ENCODE peak calls at places on chromosomes 3 and 15, in four cellular contexts. One of them, this sample, is unnamed.

GRCh38 chr3:186613637-186614265 is 891 bp downstream of the AHSG start:
- DNase-seq in gastrocnemius medialis: no peak
- DNase-seq in ovary: no peak
- DNase-seq in breast epithelium: no peak
- DNase-seq in this sample: no peak

GRCh38 chr3:184604039-184604955 is 42.7 kb downstream of the EPHB3 start:
- DNase-seq in gastrocnemius medialis: no peak
- DNase-seq in ovary: peak; percentile 75
- DNase-seq in breast epithelium: no peak
- DNase-seq in this sample: peak; percentile 46

GRCh38 chr3:140470962-140471361 is 206.9 kb upstream of the TRIM42 start:
- DNase-seq in gastrocnemius medialis: no peak
- DNase-seq in ovary: no peak
- DNase-seq in breast epithelium: no peak
- DNase-seq in this sample: no peak

GRCh38 chr3:154364849-154365248 is 40.6 kb upstream of the DHX36 start:
- DNase-seq in gastrocnemius medialis: no peak
- DNase-seq in ovary: no peak
- DNase-seq in breast epithelium: no peak
- DNase-seq in this sample: no peak

GRCh38 chr3:112653209-112653871 is 12.4 kb upstream of the CCDC80 start:
- DNase-seq in gastrocnemius medialis: no peak
- DNase-seq in ovary: no peak
- DNase-seq in breast epithelium: no peak
- DNase-seq in this sample: no peak

GRCh38 chr3:22969276-22969675 is 233.9 kb upstream of the UBE2E2 start:
- DNase-seq in gastrocnemius medialis: no peak
- DNase-seq in ovary: no peak
- DNase-seq in breast epithelium: no peak
- DNase-seq in this sample: no peak

GRCh38 chr15:66390670-66391069 is 4.0 kb downstream of the MAP2K1 start:
- DNase-seq in gastrocnemius medialis: no peak
- DNase-seq in ovary: no peak
- DNase-seq in breast epithelium: no peak
- DNase-seq in this sample: no peak

GRCh38 chr15:73897441-73898261 is 24.3 kb downstream of the TBC1D21 start:
- DNase-seq in gastrocnemius medialis: no peak
- DNase-seq in ovary: no peak
- DNase-seq in breast epithelium: no peak
- DNase-seq in this sample: peak; percentile 30

GRCh38 chr15:38332711-38333110 is 80.1 kb downstream of the SPRED1 start:
- DNase-seq in gastrocnemius medialis: no peak
- DNase-seq in ovary: no peak
- DNase-seq in breast epithelium: no peak
- DNase-seq in this sample: no peak

GRCh38 chr3:11589706-11590105 is 54.0 kb downstream of the VGLL4 start:
- DNase-seq in gastrocnemius medialis: no peak
- DNase-seq in ovary: no peak
- DNase-seq in breast epithelium: no peak
- DNase-seq in this sample: no peak

GRCh38 chr3:2898591-2899353 is 211.4 kb downstream of the IL5RA start:
- DNase-seq in gastrocnemius medialis: no peak
- DNase-seq in ovary: no peak
- DNase-seq in breast epithelium: no peak
- DNase-seq in this sample: no peak

GRCh38 chr3:182969277-182969676 is 11.1 kb downstream of the DCUN1D1 start:
- DNase-seq in gastrocnemius medialis: no peak
- DNase-seq in ovary: no peak
- DNase-seq in breast epithelium: no peak
- DNase-seq in this sample: no peak

GRCh38 chr3:182964179-182964578 is 16.2 kb downstream of the DCUN1D1 start:
- DNase-seq in gastrocnemius medialis: no peak
- DNase-seq in ovary: no peak
- DNase-seq in breast epithelium: no peak
- DNase-seq in this sample: no peak

GRCh38 chr3:182967218-182968204 is 12.8 kb downstream of the DCUN1D1 start:
- DNase-seq in gastrocnemius medialis: no peak
- DNase-seq in ovary: no peak
- DNase-seq in breast epithelium: no peak
- DNase-seq in this sample: no peak

GRCh38 chr3:182962162-182962561 is 18.2 kb downstream of the DCUN1D1 start:
- DNase-seq in gastrocnemius medialis: peak; percentile 71
- DNase-seq in ovary: peak; percentile 36
- DNase-seq in breast epithelium: no peak
- DNase-seq in this sample: peak; percentile 39

GRCh38 chr3:182965861-182966366 is 14.4 kb downstream of the DCUN1D1 start:
- DNase-seq in gastrocnemius medialis: no peak
- DNase-seq in ovary: no peak
- DNase-seq in breast epithelium: no peak
- DNase-seq in this sample: no peak
- H3K4me1 ChIP-seq in gastrocnemius medialis: peaks cover 69% of the 10 kb centered on the region
- H3K4me1 ChIP-seq in ovary: peaks cover 4% of the 10 kb centered on the region
- H3K4me1 ChIP-seq in breast epithelium: no peaks in the 10 kb centered on the region
- H3K4me1 ChIP-seq in this sample: peaks cover 31% of the 10 kb centered on the region

GRCh38 chr15:51756482-51756881 is 5.1 kb downstream of the TMOD2 start:
- DNase-seq in gastrocnemius medialis: no peak
- DNase-seq in ovary: no peak
- DNase-seq in breast epithelium: no peak
- DNase-seq in this sample: no peak
- H3K4me1 ChIP-seq in gastrocnemius medialis: peaks cover 10% of the 10 kb centered on the region
- H3K4me1 ChIP-seq in ovary: peaks cover 5% of the 10 kb centered on the region
- H3K4me1 ChIP-seq in breast epithelium: no peaks in the 10 kb centered on the region
- H3K4me1 ChIP-seq in this sample: peaks cover 8% of the 10 kb centered on the region

GRCh38 chr15:98785796-98786581 is 137.7 kb downstream of the IGF1R start:
- DNase-seq in gastrocnemius medialis: no peak
- DNase-seq in ovary: no peak
- DNase-seq in breast epithelium: no peak
- DNase-seq in this sample: peak; percentile 49
- H3K4me1 ChIP-seq in gastrocnemius medialis: peaks cover 26% of the 10 kb centered on the region
- H3K4me1 ChIP-seq in ovary: peaks cover 9% of the 10 kb centered on the region
- H3K4me1 ChIP-seq in breast epithelium: no peaks in the 10 kb centered on the region
- H3K4me1 ChIP-seq in this sample: peaks cover 56% of the 10 kb centered on the region

DNA sequence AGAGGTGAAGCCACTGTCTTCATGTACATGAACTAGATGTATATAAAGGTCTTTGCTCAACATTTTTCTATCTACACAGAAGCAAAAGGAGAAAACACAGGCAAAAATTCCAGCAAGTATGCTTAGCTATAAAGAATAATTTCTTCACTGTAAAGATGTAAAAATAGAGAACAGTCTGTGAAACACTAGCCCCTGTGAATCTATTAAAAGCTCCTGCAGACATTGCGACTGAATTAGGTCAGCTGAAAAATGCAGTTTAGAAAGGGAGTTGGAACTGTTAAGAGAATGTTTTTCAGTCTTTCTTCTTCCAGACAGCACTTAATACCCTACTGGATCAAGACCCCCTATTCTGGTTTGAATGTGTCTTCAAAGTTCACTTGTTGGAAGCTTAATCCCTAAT is 291.5 kb downstream of the KBTBD8 start:
- DNase-seq in gastrocnemius medialis: no peak
- DNase-seq in ovary: no peak
- DNase-seq in breast epithelium: no peak
- DNase-seq in this sample: no peak
- H3K4me1 ChIP-seq in gastrocnemius medialis: peaks cover 15% of the 10 kb centered on the region
- H3K4me1 ChIP-seq in ovary: no peaks in the 10 kb centered on the region
- H3K4me1 ChIP-seq in breast epithelium: no peaks in the 10 kb centered on the region
- H3K4me1 ChIP-seq in this sample: no peaks in the 10 kb centered on the region

DNA sequence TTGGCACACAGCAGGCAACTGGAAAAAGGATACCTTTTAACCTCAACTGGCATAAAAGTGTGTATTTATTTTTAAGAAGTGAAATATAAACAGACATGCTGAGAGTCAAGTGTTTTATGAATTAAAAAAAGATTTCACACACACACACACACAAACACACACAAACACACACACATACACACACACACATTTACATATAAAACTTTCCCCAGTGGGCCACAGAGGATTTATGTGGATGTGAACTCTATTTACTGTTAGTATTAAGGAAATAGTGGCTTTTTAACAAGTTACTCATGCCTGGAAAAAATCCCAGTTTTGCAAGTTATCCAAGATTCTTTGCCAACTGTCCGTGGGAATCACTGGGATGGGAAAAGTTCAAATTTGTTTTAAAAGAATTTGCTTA is 725.9 kb upstream of the NR2F2 start:
- DNase-seq in gastrocnemius medialis: no peak
- DNase-seq in ovary: peak; percentile 31
- DNase-seq in breast epithelium: no peak
- DNase-seq in this sample: no peak
- H3K4me1 ChIP-seq in gastrocnemius medialis: peaks cover 8% of the 10 kb centered on the region
- H3K4me1 ChIP-seq in ovary: no peaks in the 10 kb centered on the region
- H3K4me1 ChIP-seq in breast epithelium: no peaks in the 10 kb centered on the region
- H3K4me1 ChIP-seq in this sample: no peaks in the 10 kb centered on the region

DNA sequence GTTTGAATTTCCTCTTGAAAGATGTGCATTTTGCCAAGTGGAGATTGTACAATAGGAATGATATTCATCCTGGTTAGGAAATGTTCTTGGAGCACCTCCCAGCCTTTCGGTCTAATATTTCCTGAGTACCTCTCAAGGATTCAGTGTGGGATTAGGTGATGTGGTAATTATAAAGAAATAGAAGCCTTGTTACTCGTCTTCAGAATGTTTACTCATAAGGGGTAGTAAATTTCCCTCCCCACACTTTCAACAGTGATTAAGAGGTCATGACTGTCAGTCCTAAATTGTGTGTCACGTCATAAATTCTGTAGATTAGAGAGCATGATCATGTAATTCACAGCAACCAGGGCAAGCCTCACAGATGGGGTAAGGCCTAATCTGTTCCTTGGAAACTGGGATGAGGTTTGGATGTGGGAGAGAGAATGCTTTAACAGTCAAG is 633.1 kb upstream of the TBL1XR1 start:
- DNase-seq in gastrocnemius medialis: peak; percentile 63
- DNase-seq in ovary: no peak
- DNase-seq in breast epithelium: no peak
- DNase-seq in this sample: no peak
- H3K4me1 ChIP-seq in gastrocnemius medialis: peaks cover 11% of the 10 kb centered on the region
- H3K4me1 ChIP-seq in ovary: peaks cover 1% of the 10 kb centered on the region
- H3K4me1 ChIP-seq in breast epithelium: no peaks in the 10 kb centered on the region
- H3K4me1 ChIP-seq in this sample: no peaks in the 10 kb centered on the region

GRCh38 chr3:50268276-50268675 is 671 bp upstream of the SEMA3B start:
- DNase-seq in gastrocnemius medialis: no peak
- DNase-seq in ovary: no peak
- DNase-seq in breast epithelium: no peak
- DNase-seq in this sample: no peak

GRCh38 chr3:50269977-50270413 is 1.0 kb downstream of the SEMA3B start:
- DNase-seq in gastrocnemius medialis: no peak
- DNase-seq in ovary: peak; percentile 41
- DNase-seq in breast epithelium: no peak
- DNase-seq in this sample: no peak

GRCh38 chr3:50267280-50267913 is 1.6 kb upstream of the SEMA3B start:
- DNase-seq in gastrocnemius medialis: peak; percentile 49
- DNase-seq in ovary: peak; percentile 78
- DNase-seq in breast epithelium: no peak
- DNase-seq in this sample: peak; percentile 84

GRCh38 chr3:50269460-50269859 is 513 bp downstream of the SEMA3B start:
- DNase-seq in gastrocnemius medialis: no peak
- DNase-seq in ovary: peak; percentile 29
- DNase-seq in breast epithelium: no peak
- DNase-seq in this sample: no peak

DNA sequence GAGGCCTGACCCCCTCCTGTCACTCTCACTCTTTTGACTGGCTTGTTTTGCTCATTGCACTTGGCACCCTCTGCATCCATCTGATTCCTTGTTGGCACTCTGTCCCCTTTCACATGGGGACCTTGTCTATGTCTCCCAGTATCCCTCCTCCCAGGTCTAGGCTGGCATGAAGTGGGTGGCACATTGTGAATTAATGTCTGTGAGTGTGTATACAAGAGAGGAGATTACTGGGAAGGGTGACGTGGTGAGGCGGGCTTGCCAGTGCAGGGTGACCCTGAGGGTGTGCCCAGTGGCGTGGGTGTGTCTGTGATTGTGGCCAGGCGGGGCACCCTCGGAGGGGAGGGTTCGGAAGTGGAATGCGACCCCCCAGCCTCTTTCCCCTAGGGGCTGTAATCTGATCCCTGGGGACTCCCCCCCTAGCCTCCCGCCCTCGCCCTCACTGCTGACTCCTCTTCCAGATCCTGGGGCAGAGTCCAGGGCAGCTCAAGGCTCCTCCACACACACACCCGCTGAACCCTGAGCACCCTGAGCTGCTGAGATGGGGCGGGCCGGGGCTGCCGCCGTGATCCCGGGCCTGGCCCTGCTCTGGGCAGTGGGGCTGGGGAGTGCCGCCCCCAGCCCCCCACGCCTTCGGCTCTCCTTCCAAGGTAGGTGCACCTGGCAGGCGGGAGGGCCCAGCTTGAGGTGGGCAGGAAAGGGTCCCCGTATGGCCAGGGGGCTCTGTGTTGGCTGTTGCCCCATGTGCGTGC is at the start of gene SEMA3B:
- DNase-seq in gastrocnemius medialis: no peak
- DNase-seq in ovary: peak; percentile 75
- DNase-seq in breast epithelium: no peak
- DNase-seq in this sample: peak; percentile 97
- H3K4me1 ChIP-seq in gastrocnemius medialis: peaks cover 33% of the 10 kb centered on the region
- H3K4me1 ChIP-seq in ovary: peaks cover 44% of the 10 kb centered on the region
- H3K4me1 ChIP-seq in breast epithelium: peaks cover 17% of the 10 kb centered on the region
- H3K4me1 ChIP-seq in this sample: peaks cover 97% of the 10 kb centered on the region